ENCODE peak calls at places on chromosomes 5 and 9, in four cellular contexts. K is mammary epithelial cell, T is fibroblast of lung, E is IMR-90. I is an unnamed sample.

GRCh38 chr9:93595861-93596365 is 19.5 kb downstream of the PHF2 start:
- DNase-seq in K (no peak), T (no peak), E (no peak), I (no peak)

GRCh38 chr9:84839538-84839937 is 170.0 kb downstream of the NTRK2 start:
- DNase-seq in E (no peak), K (peak; percentile 52), T (peak; percentile 81), I (no peak)

GRCh38 chr5:9622891-9623547 is 7.1 kb downstream of the TAS2R1 start:
- DNase-seq in E (peak; percentile 93), T (peak; percentile 87), K (no peak), I (no peak)

GRCh38 chr5:124057161-124057814 is 545.3 kb downstream of the CSNK1G3 start:
- DNase-seq in T (no peak), K (peak; percentile 38), E (no peak), I (peak; percentile 19)

GRCh38 chr9:35487066-35487465 is 2.8 kb upstream of the RUSC2 start:
- DNase-seq in T (no peak), E (no peak), K (no peak), I (no peak)

GRCh38 chr5:55413644-55414043 is 105.9 kb downstream of the MTREX start:
- DNase-seq in E (no peak), K (no peak), T (no peak), I (no peak)

GRCh38 chr9:16143310-16143709 is 590.5 kb downstream of the CCDC171 start:
- DNase-seq in E (peak; percentile 11), K (no peak), T (peak; percentile 76), I (no peak)

GRCh38 chr5:102229685-102230084 is 66.4 kb downstream of the SLCO4C1 start:
- DNase-seq in E (no peak), T (no peak), K (no peak), I (no peak)

GRCh38 chr5:18732556-18733479 is 1098.6 kb downstream of the TAF11L14 start:
- DNase-seq in K (no peak), E (no peak), T (no peak), I (no peak)

GRCh38 chr5:160516696-160517530 is 95.3 kb downstream of the PTTG1 start:
- DNase-seq in E (no peak), T (no peak), K (no peak), I (no peak)

GRCh38 chr9:129010267-129010975 is 17.7 kb downstream of the SH3GLB2 start:
- DNase-seq in T (no peak), K (no peak), E (no peak), I (no peak)

GRCh38 chr5:145072880-145073279 is 762.3 kb downstream of the PRELID2 start:
- DNase-seq in E (no peak), K (no peak), T (no peak), I (no peak)

GRCh38 chr5:122715095-122715494 is 59.8 kb upstream of the SNX2 start:
- DNase-seq in K (peak; percentile 23), T (peak; percentile 15), E (peak; percentile 6), I (no peak)

GRCh38 chr9:119639287-119639955 is 270.2 kb upstream of the BRINP1 start:
- DNase-seq in K (no peak), E (no peak), T (peak; percentile 12), I (no peak)

GRCh38 chr5:176817369-176817841 is 7.0 kb downstream of the UNC5A start:
- DNase-seq in K (no peak), T (no peak), E (no peak), I (no peak)

GRCh38 chr9:121299467-121300282 is 31.7 kb downstream of the GSN start:
- DNase-seq in T (no peak), E (no peak), K (peak; percentile 19), I (peak; percentile 93)

GRCh38 chr5:62708481-62709325 is 130.1 kb downstream of the LRRC70 start:
- DNase-seq in T (no peak), E (no peak), K (no peak), I (no peak)

GRCh38 chr9:20513126-20513913 is 109.0 kb downstream of the MLLT3 start:
- DNase-seq in T (peak; percentile 39), K (no peak), E (peak; percentile 10), I (no peak)

GRCh38 chr9:97419315-97419867 is 7.5 kb downstream of the TDRD7 start:
- DNase-seq in T (peak; percentile 55), E (peak; percentile 71), K (peak; percentile 25), I (no peak)

GRCh38 chr9:33331411-33331891 is 41.1 kb downstream of the NFX1 start:
- DNase-seq in E (peak; percentile 55), T (peak; percentile 44), K (no peak), I (no peak)

GRCh38 chr9:135029434-135029833 is 58.0 kb upstream of the OLFM1 start:
- DNase-seq in T (no peak), K (no peak), E (no peak), I (no peak)

GRCh38 chr5:107370569-107370968 is 300.2 kb downstream of the EFNA5 start:
- DNase-seq in E (no peak), K (peak; percentile 86), T (no peak), I (no peak)

GRCh38 chr9:117487555-117488175 is 72.8 kb upstream of the ASTN2 start:
- DNase-seq in K (peak; percentile 65), T (peak; percentile 20), E (peak; percentile 13), I (peak; percentile 43)

GRCh38 chr5:176364765-176365662 is at the start of gene ARL10:
- DNase-seq in T (peak; percentile 53), K (no peak), E (peak; percentile 20), I (peak; percentile 48)

GRCh38 chr9:14400658-14400995 is 86.7 kb upstream of the NFIB start:
- DNase-seq in K (peak; percentile 77), E (peak; percentile 58), T (peak; percentile 86), I (peak; percentile 23)

GRCh38 chr9:85483214-85483613 is 258.5 kb downstream of the AGTPBP1 start:
- DNase-seq in E (no peak), K (no peak), T (no peak), I (no peak)

GRCh38 chr5:150498971-150499370 is 9.0 kb upstream of the NDST1 start:
- DNase-seq in K (no peak), T (no peak), E (no peak), I (no peak)

GRCh38 chr5:150497274-150497988 is 10.5 kb upstream of the NDST1 start:
- DNase-seq in T (peak; percentile 95), K (peak; percentile 96), E (peak; percentile 96), I (peak; percentile 55)

GRCh38 chr5:150498501-150498900 is 9.4 kb upstream of the NDST1 start:
- DNase-seq in T (no peak), E (no peak), K (no peak), I (no peak)

GRCh38 chr5:150496534-150496933 is 11.4 kb upstream of the NDST1 start:
- DNase-seq in E (no peak), T (no peak), K (no peak), I (no peak)

DNA sequence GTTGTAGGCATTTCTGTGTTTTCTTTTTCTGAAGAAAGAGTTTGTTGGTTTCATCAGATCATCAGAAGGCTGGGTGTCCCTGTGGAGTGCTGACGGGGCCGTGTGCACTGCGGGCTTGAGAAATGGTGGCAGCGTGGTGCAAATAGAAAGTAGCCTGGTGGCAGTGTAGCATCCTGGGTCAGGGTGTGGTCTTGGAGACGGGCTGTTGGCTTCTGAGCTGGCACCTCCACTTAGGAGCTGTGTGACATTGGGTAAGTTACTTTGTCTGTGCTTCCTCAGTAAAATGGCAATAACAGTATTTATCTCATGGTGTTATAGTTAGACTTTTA is 10.0 kb upstream of the NDST1 start:
- DNase-seq in E (no peak), K (no peak), T (no peak), I (no peak)
- H3K4me3 ChIP-seq in E (peak overlapping the region; percentile 5), K (peak overlapping the region; percentile 35), T (no peak overlapping the region), I (no peak overlapping the region)

DNA sequence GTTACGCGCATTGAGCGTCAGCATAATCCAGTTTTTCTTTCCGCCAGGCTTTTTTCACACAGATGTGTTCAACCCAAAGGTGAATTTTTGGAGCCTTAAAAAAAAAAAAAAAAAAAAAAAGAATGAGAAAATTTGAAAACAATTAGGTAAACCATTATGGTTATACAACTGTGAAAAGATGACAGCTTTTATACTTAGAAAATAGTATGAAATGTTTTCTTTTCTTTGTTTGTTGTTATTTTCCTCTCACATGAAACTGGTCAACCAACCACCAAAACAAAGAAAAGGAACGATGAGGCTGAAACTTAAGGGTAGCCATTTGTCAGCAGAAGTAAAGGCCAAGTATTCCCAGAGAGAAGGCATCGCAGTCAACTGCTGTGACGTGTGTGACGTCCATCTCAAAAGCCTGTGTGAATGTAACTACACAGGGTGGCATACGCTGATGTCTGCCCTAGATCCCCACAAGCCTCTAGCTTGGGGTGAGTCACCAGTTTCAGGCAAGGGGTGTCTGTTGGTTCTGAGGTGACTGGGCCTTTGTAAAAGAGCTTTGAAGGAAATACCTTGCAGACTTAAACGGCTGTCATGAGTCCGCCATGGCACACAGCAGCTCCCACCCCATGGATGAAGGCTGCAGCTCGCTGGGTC is 182.9 kb downstream of the AOPEP start:
- DNase-seq in T (peak; percentile 50), E (no peak), K (no peak), I (no peak)
- H3K27ac ChIP-seq in T (no peak overlapping the region), E (no peak overlapping the region), K (no peak overlapping the region), I (peak overlapping the region; percentile 68)

GRCh38 chr5:142006363-142007236 is 6.2 kb downstream of the GNPDA1 start:
- DNase-seq in E (no peak), T (no peak), K (no peak), I (no peak)
- TF ChIP-seq CTCF in E (no peak), T (no peak), K (no peak), I (no peak)

GRCh38 chr9:133962341-133962740 is 29.8 kb downstream of the VAV2 start:
- DNase-seq in E (no peak), K (no peak), T (no peak), I (no peak)

GRCh38 chr9:133961226-133962165 is 30.6 kb downstream of the VAV2 start:
- DNase-seq in K (no peak), T (no peak), E (no peak), I (no peak)

GRCh38 chr9:133959966-133960567 is 32.1 kb downstream of the VAV2 start:
- DNase-seq in K (no peak), E (no peak), T (no peak), I (no peak)

GRCh38 chr9:133959171-133959570 is 33.0 kb downstream of the VAV2 start:
- DNase-seq in T (no peak), E (no peak), K (no peak), I (no peak)

GRCh38 chr9:133960568-133961129 is 31.5 kb downstream of the VAV2 start:
- DNase-seq in E (no peak), K (no peak), T (no peak), I (no peak)
- H3K4me3 ChIP-seq in E (no peak overlapping the region), K (no peak overlapping the region), T (no peak overlapping the region), I (no peak overlapping the region)

GRCh38 chr5:147809830-147810666 is 21.4 kb downstream of the SPINK1 start:
- DNase-seq in E (no peak), K (no peak), T (peak; percentile 70), I (no peak)

GRCh38 chr5:147803941-147804717 is 21.6 kb upstream of the JAKMIP2 start:
- DNase-seq in T (no peak), E (no peak), K (no peak), I (no peak)

GRCh38 chr5:147801461-147801860 is 18.9 kb upstream of the JAKMIP2 start:
- DNase-seq in T (no peak), K (no peak), E (no peak), I (no peak)

DNA sequence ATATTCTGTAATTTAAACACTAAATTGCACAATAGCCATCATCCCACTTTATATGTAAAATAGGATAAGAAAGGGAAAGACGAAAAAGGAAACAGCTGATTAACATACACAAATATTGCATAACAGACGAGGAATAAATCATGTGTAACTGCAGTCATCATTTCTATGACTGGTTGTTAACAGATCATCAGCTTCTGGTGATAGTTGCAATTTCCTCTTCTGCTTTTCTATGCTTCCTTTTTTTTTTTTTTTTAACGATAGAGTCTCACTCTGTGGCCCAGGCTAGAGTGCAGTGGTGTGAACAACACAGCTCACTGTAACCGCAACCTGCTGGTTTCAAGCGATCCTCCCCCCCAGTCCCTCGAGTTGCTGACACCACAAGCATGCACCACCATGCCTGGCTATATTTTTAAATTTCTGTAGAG is 22.5 kb upstream of the JAKMIP2 start:
- DNase-seq in K (no peak), T (no peak), E (no peak), I (no peak)
- H3K27ac ChIP-seq in K (no peak overlapping the region), T (no peak overlapping the region), E (no peak overlapping the region), I (no peak overlapping the region)